ENCODE peak calls at places on chromosomes 13 and 19, in five cellular contexts. One of them, this sample, is unnamed.

GRCh38 chr19:14370169-14370998 is 10.9 kb upstream of the ADGRE5 start:
- DNase-seq in astrocyte of the cerebellum: no peak
- DNase-seq in H54: no peak
- DNase-seq in stimulated activated CD8-positive, alpha-beta memory T cell treated with anti-CD3 and anti-CD28 coated beads, Interleukin-2, amount 100 ng/mL, for 1 hour: no peak
- DNase-seq in HT-29: no peak
- DNase-seq in this sample: no peak

GRCh38 chr19:35977446-35978222 is 17.4 kb upstream of the SDHAF1 start:
- DNase-seq in astrocyte of the cerebellum: no peak
- DNase-seq in H54: no peak
- DNase-seq in stimulated activated CD8-positive, alpha-beta memory T cell treated with anti-CD3 and anti-CD28 coated beads, Interleukin-2, amount 100 ng/mL, for 1 hour: no peak
- DNase-seq in HT-29: peak
- DNase-seq in this sample: no peak

GRCh38 chr19:11405846-11406643 is 13.1 kb downstream of the RGL3 start:
- DNase-seq in astrocyte of the cerebellum: no peak
- DNase-seq in H54: no peak
- DNase-seq in stimulated activated CD8-positive, alpha-beta memory T cell treated with anti-CD3 and anti-CD28 coated beads, Interleukin-2, amount 100 ng/mL, for 1 hour: no peak
- DNase-seq in HT-29: no peak
- DNase-seq in this sample: peak

GRCh38 chr19:36378625-36379509 is at the start of gene ZFP14:
- DNase-seq in astrocyte of the cerebellum: peak
- DNase-seq in H54: peak
- DNase-seq in stimulated activated CD8-positive, alpha-beta memory T cell treated with anti-CD3 and anti-CD28 coated beads, Interleukin-2, amount 100 ng/mL, for 1 hour: peak
- DNase-seq in HT-29: peak
- DNase-seq in this sample: peak

GRCh38 chr13:99389520-99390304 is 82.5 kb upstream of the GPR183 start:
- DNase-seq in astrocyte of the cerebellum: no peak
- DNase-seq in H54: no peak
- DNase-seq in stimulated activated CD8-positive, alpha-beta memory T cell treated with anti-CD3 and anti-CD28 coated beads, Interleukin-2, amount 100 ng/mL, for 1 hour: no peak
- DNase-seq in HT-29: no peak
- DNase-seq in this sample: peak

GRCh38 chr13:90951663-90952062 is 395.8 kb upstream of the MIR17HG start:
- DNase-seq in astrocyte of the cerebellum: no peak
- DNase-seq in H54: no peak
- DNase-seq in stimulated activated CD8-positive, alpha-beta memory T cell treated with anti-CD3 and anti-CD28 coated beads, Interleukin-2, amount 100 ng/mL, for 1 hour: no peak
- DNase-seq in HT-29: no peak
- DNase-seq in this sample: no peak

GRCh38 chr19:36771275-36772231 is 1.1 kb downstream of the ZNF850 start:
- DNase-seq in astrocyte of the cerebellum: peak
- DNase-seq in H54: peak
- DNase-seq in stimulated activated CD8-positive, alpha-beta memory T cell treated with anti-CD3 and anti-CD28 coated beads, Interleukin-2, amount 100 ng/mL, for 1 hour: no peak
- DNase-seq in HT-29: no peak
- DNase-seq in this sample: peak

GRCh38 chr13:96821381-96821780 is 172.9 kb downstream of the OXGR1 start:
- DNase-seq in astrocyte of the cerebellum: no peak
- DNase-seq in H54: no peak
- DNase-seq in stimulated activated CD8-positive, alpha-beta memory T cell treated with anti-CD3 and anti-CD28 coated beads, Interleukin-2, amount 100 ng/mL, for 1 hour: no peak
- DNase-seq in HT-29: no peak
- DNase-seq in this sample: no peak

GRCh38 chr13:79692846-79693245 is 211.9 kb downstream of the NDFIP2 start:
- DNase-seq in astrocyte of the cerebellum: peak
- DNase-seq in H54: no peak
- DNase-seq in stimulated activated CD8-positive, alpha-beta memory T cell treated with anti-CD3 and anti-CD28 coated beads, Interleukin-2, amount 100 ng/mL, for 1 hour: no peak
- DNase-seq in HT-29: no peak
- DNase-seq in this sample: no peak

GRCh38 chr13:36029171-36029570 is 102.0 kb downstream of the DCLK1 start:
- DNase-seq in astrocyte of the cerebellum: peak
- DNase-seq in H54: no peak
- DNase-seq in stimulated activated CD8-positive, alpha-beta memory T cell treated with anti-CD3 and anti-CD28 coated beads, Interleukin-2, amount 100 ng/mL, for 1 hour: no peak
- DNase-seq in HT-29: no peak
- DNase-seq in this sample: no peak

GRCh38 chr19:5308471-5309437 is 31.9 kb downstream of the PTPRS start:
- DNase-seq in astrocyte of the cerebellum: peak
- DNase-seq in H54: no peak
- DNase-seq in stimulated activated CD8-positive, alpha-beta memory T cell treated with anti-CD3 and anti-CD28 coated beads, Interleukin-2, amount 100 ng/mL, for 1 hour: no peak
- DNase-seq in HT-29: peak
- DNase-seq in this sample: no peak

GRCh38 chr13:52808842-52809219 is 39.6 kb downstream of the PCDH8 start:
- DNase-seq in astrocyte of the cerebellum: no peak
- DNase-seq in H54: no peak
- DNase-seq in stimulated activated CD8-positive, alpha-beta memory T cell treated with anti-CD3 and anti-CD28 coated beads, Interleukin-2, amount 100 ng/mL, for 1 hour: no peak
- DNase-seq in HT-29: no peak
- DNase-seq in this sample: no peak

GRCh38 chr19:47643281-47643680 is 34.3 kb downstream of the BICRA start:
- DNase-seq in astrocyte of the cerebellum: no peak
- DNase-seq in H54: no peak
- DNase-seq in stimulated activated CD8-positive, alpha-beta memory T cell treated with anti-CD3 and anti-CD28 coated beads, Interleukin-2, amount 100 ng/mL, for 1 hour: no peak
- DNase-seq in HT-29: no peak
- DNase-seq in this sample: no peak

GRCh38 chr19:11848594-11849263 is at the start of gene ZNF439:
- DNase-seq in astrocyte of the cerebellum: peak
- DNase-seq in H54: peak
- DNase-seq in stimulated activated CD8-positive, alpha-beta memory T cell treated with anti-CD3 and anti-CD28 coated beads, Interleukin-2, amount 100 ng/mL, for 1 hour: peak
- DNase-seq in HT-29: no peak
- DNase-seq in this sample: peak

GRCh38 chr13:76745246-76746200 is 140.7 kb downstream of the KCTD12 start:
- DNase-seq in astrocyte of the cerebellum: no peak
- DNase-seq in H54: no peak
- DNase-seq in stimulated activated CD8-positive, alpha-beta memory T cell treated with anti-CD3 and anti-CD28 coated beads, Interleukin-2, amount 100 ng/mL, for 1 hour: no peak
- DNase-seq in HT-29: no peak
- DNase-seq in this sample: peak

GRCh38 chr19:10855879-10856522 is 7.8 kb downstream of the C19orf38 start:
- DNase-seq in astrocyte of the cerebellum: no peak
- DNase-seq in H54: no peak
- DNase-seq in stimulated activated CD8-positive, alpha-beta memory T cell treated with anti-CD3 and anti-CD28 coated beads, Interleukin-2, amount 100 ng/mL, for 1 hour: no peak
- DNase-seq in HT-29: peak
- DNase-seq in this sample: no peak

GRCh38 chr13:40345654-40346372 is 320.6 kb downstream of the FOXO1 start:
- DNase-seq in astrocyte of the cerebellum: no peak
- DNase-seq in H54: no peak
- DNase-seq in stimulated activated CD8-positive, alpha-beta memory T cell treated with anti-CD3 and anti-CD28 coated beads, Interleukin-2, amount 100 ng/mL, for 1 hour: no peak
- DNase-seq in HT-29: no peak
- DNase-seq in this sample: no peak

GRCh38 chr13:36919833-36920611 is at the start of gene SMAD9:
- DNase-seq in astrocyte of the cerebellum: peak
- DNase-seq in H54: peak
- DNase-seq in stimulated activated CD8-positive, alpha-beta memory T cell treated with anti-CD3 and anti-CD28 coated beads, Interleukin-2, amount 100 ng/mL, for 1 hour: no peak
- DNase-seq in HT-29: no peak
- DNase-seq in this sample: peak

GRCh38 chr19:2268861-2269243 is 12.6 kb upstream of the JSRP1 start:
- DNase-seq in astrocyte of the cerebellum: no peak
- DNase-seq in H54: no peak
- DNase-seq in stimulated activated CD8-positive, alpha-beta memory T cell treated with anti-CD3 and anti-CD28 coated beads, Interleukin-2, amount 100 ng/mL, for 1 hour: no peak
- DNase-seq in HT-29: no peak
- DNase-seq in this sample: no peak

GRCh38 chr19:12778020-12778904 is 2.9 kb upstream of the HOOK2 start:
- DNase-seq in astrocyte of the cerebellum: no peak
- DNase-seq in H54: no peak
- DNase-seq in stimulated activated CD8-positive, alpha-beta memory T cell treated with anti-CD3 and anti-CD28 coated beads, Interleukin-2, amount 100 ng/mL, for 1 hour: no peak
- DNase-seq in HT-29: peak
- DNase-seq in this sample: peak

GRCh38 chr13:51643882-51644281 is 59.6 kb downstream of the WDFY2 start:
- DNase-seq in astrocyte of the cerebellum: peak
- DNase-seq in H54: peak
- DNase-seq in stimulated activated CD8-positive, alpha-beta memory T cell treated with anti-CD3 and anti-CD28 coated beads, Interleukin-2, amount 100 ng/mL, for 1 hour: no peak
- DNase-seq in HT-29: peak
- DNase-seq in this sample: no peak

GRCh38 chr19:12482505-12482886 is 2.1 kb downstream of the ZNF709 start:
- DNase-seq in astrocyte of the cerebellum: no peak
- DNase-seq in H54: no peak
- DNase-seq in stimulated activated CD8-positive, alpha-beta memory T cell treated with anti-CD3 and anti-CD28 coated beads, Interleukin-2, amount 100 ng/mL, for 1 hour: no peak
- DNase-seq in HT-29: no peak
- DNase-seq in this sample: no peak

GRCh38 chr13:73860501-73860900 is 273.7 kb downstream of the KLF12 start:
- DNase-seq in astrocyte of the cerebellum: no peak
- DNase-seq in H54: no peak
- DNase-seq in stimulated activated CD8-positive, alpha-beta memory T cell treated with anti-CD3 and anti-CD28 coated beads, Interleukin-2, amount 100 ng/mL, for 1 hour: no peak
- DNase-seq in HT-29: no peak
- DNase-seq in this sample: no peak

GRCh38 chr19:5394907-5395505 is 54.4 kb upstream of the PTPRS start:
- DNase-seq in astrocyte of the cerebellum: no peak
- DNase-seq in H54: no peak
- DNase-seq in stimulated activated CD8-positive, alpha-beta memory T cell treated with anti-CD3 and anti-CD28 coated beads, Interleukin-2, amount 100 ng/mL, for 1 hour: no peak
- DNase-seq in HT-29: no peak
- DNase-seq in this sample: no peak

GRCh38 chr19:11236324-11237301 is 2.8 kb upstream of the ANGPTL8 start:
- DNase-seq in astrocyte of the cerebellum: no peak
- DNase-seq in H54: no peak
- DNase-seq in stimulated activated CD8-positive, alpha-beta memory T cell treated with anti-CD3 and anti-CD28 coated beads, Interleukin-2, amount 100 ng/mL, for 1 hour: no peak
- DNase-seq in HT-29: no peak
- DNase-seq in this sample: no peak

GRCh38 chr19:18167975-18168645 is 5.5 kb upstream of the IFI30 start:
- DNase-seq in astrocyte of the cerebellum: no peak
- DNase-seq in H54: peak
- DNase-seq in stimulated activated CD8-positive, alpha-beta memory T cell treated with anti-CD3 and anti-CD28 coated beads, Interleukin-2, amount 100 ng/mL, for 1 hour: no peak
- DNase-seq in HT-29: peak
- DNase-seq in this sample: peak

GRCh38 chr13:113176292-113176691 is 17.8 kb downstream of the PROZ start:
- DNase-seq in astrocyte of the cerebellum: no peak
- DNase-seq in H54: no peak
- DNase-seq in stimulated activated CD8-positive, alpha-beta memory T cell treated with anti-CD3 and anti-CD28 coated beads, Interleukin-2, amount 100 ng/mL, for 1 hour: no peak
- DNase-seq in HT-29: no peak
- DNase-seq in this sample: no peak

GRCh38 chr13:21420706-21421105 is 38.4 kb downstream of the ZDHHC20 start:
- DNase-seq in astrocyte of the cerebellum: no peak
- DNase-seq in H54: no peak
- DNase-seq in stimulated activated CD8-positive, alpha-beta memory T cell treated with anti-CD3 and anti-CD28 coated beads, Interleukin-2, amount 100 ng/mL, for 1 hour: no peak
- DNase-seq in HT-29: no peak
- DNase-seq in this sample: no peak

GRCh38 chr19:34308381-34309367 is 54.3 kb downstream of the GARRE1 start:
- DNase-seq in astrocyte of the cerebellum: no peak
- DNase-seq in H54: no peak
- DNase-seq in stimulated activated CD8-positive, alpha-beta memory T cell treated with anti-CD3 and anti-CD28 coated beads, Interleukin-2, amount 100 ng/mL, for 1 hour: no peak
- DNase-seq in HT-29: no peak
- DNase-seq in this sample: no peak

GRCh38 chr13:37709318-37709717 is 110.8 kb upstream of the POSTN start:
- DNase-seq in astrocyte of the cerebellum: no peak
- DNase-seq in H54: no peak
- DNase-seq in stimulated activated CD8-positive, alpha-beta memory T cell treated with anti-CD3 and anti-CD28 coated beads, Interleukin-2, amount 100 ng/mL, for 1 hour: no peak
- DNase-seq in HT-29: no peak
- DNase-seq in this sample: no peak

GRCh38 chr19:44002212-44002565 is 568 bp upstream of the ZNF230 start:
- DNase-seq in astrocyte of the cerebellum: no peak
- DNase-seq in H54: no peak
- DNase-seq in stimulated activated CD8-positive, alpha-beta memory T cell treated with anti-CD3 and anti-CD28 coated beads, Interleukin-2, amount 100 ng/mL, for 1 hour: no peak
- DNase-seq in HT-29: no peak
- DNase-seq in this sample: no peak

GRCh38 chr13:53781941-53782340 is 753.3 kb downstream of the OLFM4 start:
- DNase-seq in astrocyte of the cerebellum: no peak
- DNase-seq in H54: no peak
- DNase-seq in stimulated activated CD8-positive, alpha-beta memory T cell treated with anti-CD3 and anti-CD28 coated beads, Interleukin-2, amount 100 ng/mL, for 1 hour: no peak
- DNase-seq in HT-29: no peak
- DNase-seq in this sample: no peak